ENCODE peak calls at places on chromosomes 2 and 18, in four cellular contexts. One of them, this sample, is unnamed. For H3K36me3, the result is how much of the 10 kb centered on the place peaks cover.

GRCh38 chr2:240958366-240959213 is 39.8 kb upstream of the SNED1 start:
- DNase-seq in tibial nerve: peak
- DNase-seq in gastrocnemius medialis: no peak
- DNase-seq in tibial artery: no peak
- DNase-seq in this sample: no peak

GRCh38 chr2:8146329-8147048 is 535.4 kb upstream of the ID2 start:
- DNase-seq in tibial nerve: no peak
- DNase-seq in gastrocnemius medialis: no peak
- DNase-seq in tibial artery: no peak
- DNase-seq in this sample: peak

GRCh38 chr2:35199298-35199697 is 1156.3 kb upstream of the CRIM1 start:
- DNase-seq in tibial nerve: no peak
- DNase-seq in gastrocnemius medialis: no peak
- DNase-seq in tibial artery: no peak
- DNase-seq in this sample: no peak

GRCh38 chr2:46942143-46942526 is 26.5 kb upstream of the MCFD2 start:
- DNase-seq in tibial nerve: peak
- DNase-seq in gastrocnemius medialis: no peak
- DNase-seq in tibial artery: peak
- DNase-seq in this sample: no peak

GRCh38 chr2:172427990-172428840 is 829 bp downstream of the ITGA6 start:
- DNase-seq in tibial nerve: peak
- DNase-seq in gastrocnemius medialis: no peak
- DNase-seq in tibial artery: no peak
- DNase-seq in this sample: peak

GRCh38 chr18:23640023-23640422 is 22.7 kb downstream of the ANKRD29 start:
- DNase-seq in tibial nerve: no peak
- DNase-seq in gastrocnemius medialis: no peak
- DNase-seq in tibial artery: no peak
- DNase-seq in this sample: no peak

GRCh38 chr2:88919087-88919738 is 227.7 kb downstream of the RPIA start:
- DNase-seq in tibial nerve: peak
- DNase-seq in gastrocnemius medialis: no peak
- DNase-seq in tibial artery: no peak
- DNase-seq in this sample: no peak

GRCh38 chr2:34533585-34534225 is 934.6 kb upstream of the FAM98A start:
- DNase-seq in tibial nerve: no peak
- DNase-seq in gastrocnemius medialis: no peak
- DNase-seq in tibial artery: no peak
- DNase-seq in this sample: no peak

GRCh38 chr2:7795358-7796199 is 878.4 kb downstream of the RNF144A start:
- DNase-seq in tibial nerve: no peak
- DNase-seq in gastrocnemius medialis: no peak
- DNase-seq in tibial artery: no peak
- DNase-seq in this sample: peak

GRCh38 chr2:147171961-147172360 is 672.9 kb upstream of the ACVR2A start:
- DNase-seq in tibial nerve: no peak
- DNase-seq in gastrocnemius medialis: no peak
- DNase-seq in tibial artery: no peak
- DNase-seq in this sample: no peak

GRCh38 chr2:111662771-111663470 is 221.1 kb downstream of the ANAPC1 start:
- DNase-seq in tibial nerve: no peak
- DNase-seq in gastrocnemius medialis: no peak
- DNase-seq in tibial artery: no peak
- DNase-seq in this sample: no peak

GRCh38 chr2:140593159-140593558 is 1537.7 kb downstream of the LRP1B start:
- DNase-seq in tibial nerve: no peak
- DNase-seq in gastrocnemius medialis: no peak
- DNase-seq in tibial artery: no peak
- DNase-seq in this sample: no peak

GRCh38 chr2:73020657-73021370 is 50.7 kb downstream of the SFXN5 start:
- DNase-seq in tibial nerve: no peak
- DNase-seq in gastrocnemius medialis: no peak
- DNase-seq in tibial artery: no peak
- DNase-seq in this sample: no peak

GRCh38 chr2:217153433-217153997 is 293.7 kb upstream of the TNP1 start:
- DNase-seq in tibial nerve: no peak
- DNase-seq in gastrocnemius medialis: no peak
- DNase-seq in tibial artery: no peak
- DNase-seq in this sample: no peak

GRCh38 chr2:131645177-131645765 is 117.6 kb downstream of the CCDC74A start:
- DNase-seq in tibial nerve: no peak
- DNase-seq in gastrocnemius medialis: no peak
- DNase-seq in tibial artery: no peak
- DNase-seq in this sample: no peak

GRCh38 chr2:238561230-238561629 is 134.5 kb downstream of the ASB1 start:
- DNase-seq in tibial nerve: no peak
- DNase-seq in gastrocnemius medialis: no peak
- DNase-seq in tibial artery: no peak
- DNase-seq in this sample: no peak

GRCh38 chr2:168429988-168430387 is 26.1 kb upstream of the CERS6 start:
- DNase-seq in tibial nerve: no peak
- DNase-seq in gastrocnemius medialis: no peak
- DNase-seq in tibial artery: no peak
- DNase-seq in this sample: no peak

GRCh38 chr18:34760444-34760843 is 50.3 kb downstream of the DTNA start:
- DNase-seq in tibial nerve: no peak
- DNase-seq in gastrocnemius medialis: no peak
- DNase-seq in tibial artery: no peak
- DNase-seq in this sample: peak

GRCh38 chr2:215711484-215712034 is 275.7 kb upstream of the FN1 start:
- DNase-seq in tibial nerve: no peak
- DNase-seq in gastrocnemius medialis: no peak
- DNase-seq in tibial artery: no peak
- DNase-seq in this sample: no peak

GRCh38 chr2:85133751-85134254 is 611 bp downstream of the TCF7L1 start:
- DNase-seq in tibial nerve: no peak
- DNase-seq in gastrocnemius medialis: peak
- DNase-seq in tibial artery: peak
- DNase-seq in this sample: peak

GRCh38 chr2:120552800-120553471 is 182.7 kb upstream of the GLI2 start:
- DNase-seq in tibial nerve: peak
- DNase-seq in gastrocnemius medialis: peak
- DNase-seq in tibial artery: peak
- DNase-seq in this sample: peak

GRCh38 chr2:192161670-192162290 is 33.0 kb downstream of the TMEFF2 start:
- DNase-seq in tibial nerve: no peak
- DNase-seq in gastrocnemius medialis: no peak
- DNase-seq in tibial artery: no peak
- DNase-seq in this sample: no peak

GRCh38 chr2:18597618-18598017 is 8.2 kb upstream of the NT5C1B start:
- DNase-seq in tibial nerve: no peak
- DNase-seq in gastrocnemius medialis: no peak
- DNase-seq in tibial artery: no peak
- DNase-seq in this sample: no peak

GRCh38 chr2:105179469-105180372 is 61.8 kb upstream of the GPR45 start:
- DNase-seq in tibial nerve: no peak
- DNase-seq in gastrocnemius medialis: no peak
- DNase-seq in tibial artery: no peak
- DNase-seq in this sample: peak

GRCh38 chr2:175585531-175585930 is 404.0 kb upstream of the ATP5MC3 start:
- DNase-seq in tibial nerve: no peak
- DNase-seq in gastrocnemius medialis: no peak
- DNase-seq in tibial artery: no peak
- DNase-seq in this sample: no peak

GRCh38 chr18:74625157-74625556 is 27.5 kb downstream of the ZNF407 start:
- DNase-seq in tibial nerve: no peak
- DNase-seq in gastrocnemius medialis: no peak
- DNase-seq in tibial artery: no peak
- DNase-seq in this sample: no peak

GRCh38 chr18:50961974-50962373 is 5.9 kb upstream of the ELAC1 start:
- DNase-seq in tibial nerve: no peak
- DNase-seq in gastrocnemius medialis: no peak
- DNase-seq in tibial artery: no peak
- DNase-seq in this sample: no peak

GRCh38 chr2:222477962-222478608 is 53.7 kb downstream of the SGPP2 start:
- DNase-seq in tibial nerve: no peak
- DNase-seq in gastrocnemius medialis: no peak
- DNase-seq in tibial artery: no peak
- DNase-seq in this sample: no peak

GRCh38 chr2:232633413-232634318 is at the start of gene EFHD1:
- DNase-seq in tibial nerve: peak
- DNase-seq in gastrocnemius medialis: peak
- DNase-seq in tibial artery: peak
- DNase-seq in this sample: peak

GRCh38 chr2:60407398-60407797 is 146.1 kb downstream of the BCL11A start:
- DNase-seq in tibial nerve: no peak
- DNase-seq in gastrocnemius medialis: no peak
- DNase-seq in tibial artery: no peak
- DNase-seq in this sample: no peak

GRCh38 chr18:12278153-12278764 is 24.1 kb downstream of the CIDEA start:
- DNase-seq in tibial nerve: no peak
- DNase-seq in gastrocnemius medialis: no peak
- DNase-seq in tibial artery: no peak
- DNase-seq in this sample: no peak

GRCh38 chr18:56168049-56168781 is 470.2 kb downstream of the TXNL1 start:
- DNase-seq in tibial nerve: no peak
- DNase-seq in gastrocnemius medialis: no peak
- DNase-seq in tibial artery: no peak
- DNase-seq in this sample: no peak

GRCh38 chr2:149587950-149588487 is 444 bp upstream of the MMADHC start:
- DNase-seq in tibial nerve: no peak
- DNase-seq in gastrocnemius medialis: no peak
- DNase-seq in tibial artery: no peak
- DNase-seq in this sample: no peak

GRCh38 chr2:149585317-149585885 is 2.2 kb downstream of the MMADHC start:
- DNase-seq in tibial nerve: no peak
- DNase-seq in gastrocnemius medialis: no peak
- DNase-seq in tibial artery: no peak
- DNase-seq in this sample: no peak

GRCh38 chr2:149587220-149587949 is at the start of gene MMADHC:
- DNase-seq in tibial nerve: peak
- DNase-seq in gastrocnemius medialis: peak
- DNase-seq in tibial artery: peak
- DNase-seq in this sample: peak

GRCh38 chr2:149586898-149587219 is 716 bp downstream of the MMADHC start:
- DNase-seq in tibial nerve: no peak
- DNase-seq in gastrocnemius medialis: no peak
- DNase-seq in tibial artery: no peak
- DNase-seq in this sample: no peak

DNA sequence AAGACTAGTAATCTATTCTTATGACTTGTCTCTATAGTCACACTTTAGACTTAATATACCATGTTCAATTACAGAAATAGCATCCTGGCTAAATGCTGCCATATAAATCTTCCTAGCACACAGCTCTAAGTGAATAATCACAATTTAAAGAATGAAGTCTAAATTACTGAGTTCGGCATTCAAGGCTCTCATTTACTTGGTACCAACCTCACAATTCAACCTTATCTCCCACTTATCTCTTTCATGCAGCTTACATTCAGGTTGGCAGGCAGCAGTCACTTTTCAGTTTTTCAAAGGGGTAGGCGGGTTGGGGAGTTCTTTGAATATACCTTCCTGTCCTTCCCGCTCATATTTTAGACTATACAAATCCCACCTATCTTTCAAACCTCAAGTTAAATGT is 1.5 kb downstream of the MMADHC start:
- DNase-seq in tibial nerve: no peak
- DNase-seq in gastrocnemius medialis: no peak
- DNase-seq in tibial artery: no peak
- DNase-seq in this sample: no peak
- H3K27ac ChIP-seq in tibial nerve: no peak
- H3K27ac ChIP-seq in gastrocnemius medialis: peak
- H3K27ac ChIP-seq in tibial artery: no peak
- H3K27ac ChIP-seq in this sample: no peak

GRCh38 chr2:16184341-16184890 is 244.1 kb downstream of the MYCN start:
- DNase-seq in tibial nerve: no peak
- DNase-seq in gastrocnemius medialis: no peak
- DNase-seq in tibial artery: no peak
- DNase-seq in this sample: no peak
- H3K36me3 ChIP-seq in tibial nerve: under half
- H3K36me3 ChIP-seq in gastrocnemius medialis: under half
- H3K36me3 ChIP-seq in tibial artery: under half
- H3K36me3 ChIP-seq in this sample: under half

GRCh38 chr2:3459185-3460015 is 59.9 kb downstream of the ADI1 start:
- DNase-seq in tibial nerve: no peak
- DNase-seq in gastrocnemius medialis: peak
- DNase-seq in tibial artery: peak
- DNase-seq in this sample: peak

GRCh38 chr2:3461781-3462492 is 57.4 kb downstream of the ADI1 start:
- DNase-seq in tibial nerve: peak
- DNase-seq in gastrocnemius medialis: no peak
- DNase-seq in tibial artery: peak
- DNase-seq in this sample: peak

GRCh38 chr2:3460161-3460560 is 59.2 kb downstream of the ADI1 start:
- DNase-seq in tibial nerve: no peak
- DNase-seq in gastrocnemius medialis: no peak
- DNase-seq in tibial artery: no peak
- DNase-seq in this sample: no peak

GRCh38 chr2:3462493-3463104 is 56.7 kb downstream of the ADI1 start:
- DNase-seq in tibial nerve: no peak
- DNase-seq in gastrocnemius medialis: no peak
- DNase-seq in tibial artery: peak
- DNase-seq in this sample: no peak

GRCh38 chr2:3460831-3461544 is 58.3 kb downstream of the ADI1 start:
- DNase-seq in tibial nerve: no peak
- DNase-seq in gastrocnemius medialis: peak
- DNase-seq in tibial artery: peak
- DNase-seq in this sample: peak
- H3K27ac ChIP-seq in tibial nerve: peak
- H3K27ac ChIP-seq in gastrocnemius medialis: peak
- H3K27ac ChIP-seq in tibial artery: peak
- H3K27ac ChIP-seq in this sample: peak

GRCh38 chr2:43576983-43577892 is 18.6 kb downstream of the THADA start:
- DNase-seq in tibial nerve: no peak
- DNase-seq in gastrocnemius medialis: no peak
- DNase-seq in tibial artery: no peak
- DNase-seq in this sample: no peak

DNA sequence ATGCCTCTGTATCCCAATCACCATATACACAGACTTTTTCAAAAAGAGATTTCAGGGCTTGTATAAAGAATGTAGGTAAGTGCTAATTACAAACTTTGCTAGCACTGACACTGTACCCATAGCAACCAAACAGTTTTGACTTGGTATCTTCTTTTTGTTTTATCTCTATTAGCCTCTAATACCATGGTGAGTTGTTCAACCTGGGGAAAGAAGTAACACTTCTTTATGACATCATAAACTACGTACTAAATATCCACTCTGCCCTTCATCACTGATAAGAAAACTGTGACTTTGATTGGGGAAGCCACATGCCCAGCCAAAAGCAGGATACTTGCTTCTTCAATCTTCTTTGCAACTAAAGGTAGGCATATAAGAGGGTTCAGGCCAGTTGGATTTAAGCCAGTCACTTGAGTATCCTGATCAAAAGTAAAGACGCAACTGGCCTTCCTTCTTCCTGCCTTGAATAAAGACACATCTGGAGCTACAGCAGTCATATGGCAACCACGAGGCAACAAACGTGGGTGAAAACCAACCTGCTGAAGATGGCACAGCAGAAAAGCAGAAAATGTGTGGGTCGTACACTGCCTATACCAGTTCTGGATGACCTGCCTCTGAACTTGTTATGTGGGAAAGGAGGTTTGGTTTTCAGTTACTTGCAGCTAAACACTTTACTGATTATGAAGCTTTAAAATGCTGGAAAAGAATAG is 16.4 kb downstream of the THADA start:
- DNase-seq in tibial nerve: no peak
- DNase-seq in gastrocnemius medialis: no peak
- DNase-seq in tibial artery: no peak
- DNase-seq in this sample: no peak
- H3K36me3 ChIP-seq in tibial nerve: half or more
- H3K36me3 ChIP-seq in gastrocnemius medialis: half or more
- H3K36me3 ChIP-seq in tibial artery: half or more
- H3K36me3 ChIP-seq in this sample: under half